ENCODE peak calls at places on chromosomes 11 and 22, in eight cellular contexts. B is HCT116, C is foreskin keratinocyte, D is suprapubic skin, Q is thyroid gland, Z is stomach, J is right lobe of liver, S is PC-3. U is an unnamed sample.

GRCh38 chr11:129283141-129283540 is 91.0 kb upstream of the ARHGAP32 start:
- DNase-seq in B (peak), C (peak), D (no peak), Q (no peak), Z (peak), J (no peak), S (peak), U (no peak)

GRCh38 chr11:46472662-46472994 is 81.1 kb upstream of the CHRM4 start:
- DNase-seq in B (peak), C (no peak), D (no peak), Q (no peak), Z (peak), J (no peak), S (peak), U (no peak)

GRCh38 chr11:57499413-57499982 is 16.0 kb downstream of the SLC43A1 start:
- DNase-seq in B (peak), C (peak), D (peak), Q (peak), Z (peak), J (peak), S (peak), U (peak)

GRCh38 chr11:70883973-70884688 is 368.2 kb downstream of the SHANK2 start:
- DNase-seq in B (no peak), C (no peak), D (no peak), Q (no peak), Z (no peak), J (no peak), S (no peak), U (no peak)

GRCh38 chr22:26214466-26214865 is 45.2 kb downstream of the SEZ6L start:
- DNase-seq in B (no peak), C (no peak), D (peak), Q (no peak), Z (no peak), J (no peak), S (no peak), U (no peak)

GRCh38 chr11:100009728-100010127 is 677.4 kb upstream of the ARHGAP42 start:
- DNase-seq in B (no peak), C (no peak), D (no peak), Q (no peak), Z (no peak), J (no peak), S (no peak), U (no peak)

GRCh38 chr11:115613986-115614625 is 109.9 kb upstream of the CADM1 start:
- DNase-seq in B (no peak), C (peak), D (no peak), Q (no peak), Z (no peak), J (no peak), S (peak), U (no peak)

GRCh38 chr22:31683181-31684105 is 21.4 kb upstream of the PISD start:
- DNase-seq in B (no peak), C (peak), D (no peak), Q (no peak), Z (no peak), J (no peak), S (no peak), U (no peak)

GRCh38 chr11:47863893-47864430 is 15.8 kb upstream of the NUP160 start:
- DNase-seq in B (no peak), C (no peak), D (no peak), Q (no peak), Z (no peak), J (no peak), S (no peak), U (no peak)

GRCh38 chr11:12842933-12843636 is 166.0 kb upstream of the RASSF10 start:
- DNase-seq in B (no peak), C (peak), D (no peak), Q (peak), Z (no peak), J (no peak), S (peak), U (no peak)

GRCh38 chr11:1508986-1509385 is 22.4 kb upstream of the MOB2 start:
- DNase-seq in B (no peak), C (no peak), D (no peak), Q (peak), Z (no peak), J (no peak), S (no peak), U (no peak)

GRCh38 chr11:59173080-59173963 is 1.4 kb downstream of the DTX4 start:
- DNase-seq in B (no peak), C (peak), D (peak), Q (peak), Z (peak), J (peak), S (no peak), U (no peak)

GRCh38 chr11:32148824-32149223 is 58.0 kb downstream of the RCN1 start:
- DNase-seq in B (no peak), C (no peak), D (no peak), Q (no peak), Z (no peak), J (no peak), S (no peak), U (no peak)

GRCh38 chr11:42709216-42709615 is 602.6 kb upstream of the API5 start:
- DNase-seq in B (no peak), C (no peak), D (no peak), Q (no peak), Z (no peak), J (no peak), S (no peak), U (no peak)

GRCh38 chr22:23380230-23380573 is 199.9 kb downstream of the IGLL1 start:
- DNase-seq in B (no peak), C (no peak), D (no peak), Q (peak), Z (peak), J (no peak), S (no peak), U (no peak)

DNA sequence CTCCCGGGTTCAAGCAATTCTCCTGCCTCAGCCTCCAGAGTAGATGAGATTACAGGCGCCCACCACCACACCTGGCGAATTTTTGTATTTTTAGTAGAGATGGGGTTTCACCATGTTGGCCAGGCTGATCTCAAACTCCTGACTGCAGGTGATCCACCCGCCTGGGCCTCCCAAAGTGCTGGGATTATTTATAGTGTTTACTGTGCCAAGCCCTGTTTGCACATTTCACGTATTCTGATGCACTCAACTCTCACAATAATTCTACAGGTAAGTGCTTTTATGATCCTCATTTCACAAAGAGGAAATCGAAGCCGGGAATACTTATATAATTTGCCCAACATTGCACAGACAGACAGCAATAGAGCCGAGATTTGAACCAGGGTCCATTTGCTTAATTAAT is 38.0 kb upstream of the DAGLA start:
- DNase-seq in B (no peak), C (no peak), D (no peak), Q (no peak), Z (no peak), J (no peak), S (no peak), U (no peak)
- H3K27ac ChIP-seq in B (no peak), C (no peak), D (no peak), Q (no peak), Z (no peak), J (no peak), S (peak), U (no peak)

GRCh38 chr22:36352775-36353507 is 34.8 kb downstream of the MYH9 start:
- DNase-seq in B (no peak), C (peak), D (no peak), Q (no peak), Z (peak), J (peak), S (no peak), U (peak)
- H3K27ac ChIP-seq in B (peak), C (no peak), D (peak), Q (peak), Z (peak), J (peak), S (peak), U (peak)

GRCh38 chr22:29840498-29840897 is 2.4 kb upstream of the ASCC2 start:
- DNase-seq in B (no peak), C (peak), D (no peak), Q (no peak), Z (no peak), J (no peak), S (no peak), U (no peak)

GRCh38 chr22:29842172-29842571 is 4.1 kb upstream of the ASCC2 start:
- DNase-seq in B (no peak), C (no peak), D (no peak), Q (no peak), Z (no peak), J (no peak), S (peak), U (no peak)

GRCh38 chr22:29833392-29833949 is 4.6 kb downstream of the ASCC2 start:
- DNase-seq in B (no peak), C (no peak), D (no peak), Q (no peak), Z (no peak), J (no peak), S (no peak), U (no peak)

GRCh38 chr22:29838599-29838956 is 504 bp upstream of the ASCC2 start:
- DNase-seq in B (no peak), C (no peak), D (no peak), Q (no peak), Z (no peak), J (no peak), S (no peak), U (no peak)

DNA sequence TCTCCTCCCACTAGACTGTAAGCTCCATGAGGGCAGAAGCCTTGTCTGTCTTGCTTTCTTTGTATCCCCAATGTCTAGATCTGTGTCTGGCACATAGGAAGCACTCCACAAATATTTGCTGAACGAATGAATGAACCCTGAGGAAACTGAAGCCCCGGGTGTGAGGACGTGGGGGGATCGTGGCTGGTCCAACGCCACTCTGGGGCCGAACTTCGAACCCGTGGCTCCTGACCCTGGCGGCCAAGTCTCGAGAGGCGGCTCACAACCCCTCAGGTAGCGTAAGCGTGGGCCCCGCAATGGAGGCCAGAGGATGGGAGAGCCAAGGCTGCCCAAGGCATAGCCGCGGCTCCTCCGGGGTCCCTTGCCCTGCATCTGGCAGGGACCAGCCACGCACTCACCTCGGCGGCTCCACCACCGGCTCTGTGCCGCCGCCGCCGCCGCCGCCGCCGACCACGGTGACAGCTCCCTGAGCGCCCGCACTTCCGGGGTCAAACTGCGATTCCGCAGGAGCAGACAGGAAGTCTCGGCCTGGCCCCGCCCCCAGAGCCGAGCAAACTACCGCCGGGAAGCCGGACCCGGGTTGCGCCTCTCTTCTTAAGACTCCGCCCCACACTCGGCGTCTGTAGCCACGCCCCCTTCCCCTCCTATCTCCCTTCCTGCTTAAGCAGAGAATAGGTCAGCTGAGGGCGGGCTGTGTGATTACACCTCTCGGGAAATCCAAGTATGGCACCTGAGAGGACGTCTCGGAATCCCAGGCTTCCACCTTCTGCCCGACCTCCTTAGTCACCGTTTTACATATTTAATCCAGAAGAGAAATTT is at the start of gene ASCC2:
- DNase-seq in B (peak), C (peak), D (peak), Q (peak), Z (peak), J (peak), S (peak), U (peak)
- H3K27ac ChIP-seq in B (peak), C (peak), D (peak), Q (peak), Z (peak), J (peak), S (peak), U (peak)

GRCh38 chr11:102163368-102163767 is 53.1 kb downstream of the YAP1 start:
- DNase-seq in B (no peak), C (no peak), D (no peak), Q (no peak), Z (no peak), J (no peak), S (no peak), U (no peak)
- H3K27ac ChIP-seq in B (no peak), C (no peak), D (no peak), Q (no peak), Z (no peak), J (no peak), S (no peak), U (peak)

GRCh38 chr22:17401728-17402127 is 32.5 kb downstream of the CECR2 start:
- DNase-seq in B (no peak), C (no peak), D (no peak), Q (no peak), Z (no peak), J (no peak), S (no peak), U (no peak)
- H3K27ac ChIP-seq in B (no peak), C (no peak), D (no peak), Q (no peak), Z (no peak), J (no peak), S (no peak), U (no peak)

GRCh38 chr11:122100222-122101080 is 15.6 kb downstream of the BLID start:
- DNase-seq in B (no peak), C (peak), D (peak), Q (peak), Z (no peak), J (no peak), S (no peak), U (peak)
- H3K27ac ChIP-seq in B (peak), C (peak), D (peak), Q (peak), Z (peak), J (no peak), S (peak), U (peak)

GRCh38 chr11:75163917-75164316 is 13.0 kb downstream of the SLCO2B1 start:
- DNase-seq in B (no peak), C (no peak), D (no peak), Q (no peak), Z (no peak), J (no peak), S (no peak), U (no peak)

GRCh38 chr11:75162954-75163353 is 12.0 kb downstream of the SLCO2B1 start:
- DNase-seq in B (no peak), C (no peak), D (no peak), Q (no peak), Z (no peak), J (peak), S (no peak), U (no peak)

GRCh38 chr11:75165721-75166120 is 14.8 kb downstream of the SLCO2B1 start:
- DNase-seq in B (no peak), C (no peak), D (no peak), Q (no peak), Z (no peak), J (no peak), S (no peak), U (no peak)

GRCh38 chr11:75166791-75167190 is 15.9 kb downstream of the SLCO2B1 start:
- DNase-seq in B (no peak), C (no peak), D (no peak), Q (no peak), Z (no peak), J (no peak), S (no peak), U (no peak)

GRCh38 chr11:75164318-75164827 is 13.5 kb downstream of the SLCO2B1 start:
- DNase-seq in B (no peak), C (no peak), D (no peak), Q (no peak), Z (no peak), J (peak), S (no peak), U (no peak)
- H3K27ac ChIP-seq in B (no peak), C (no peak), D (no peak), Q (no peak), Z (no peak), J (peak), S (no peak), U (no peak)

DNA sequence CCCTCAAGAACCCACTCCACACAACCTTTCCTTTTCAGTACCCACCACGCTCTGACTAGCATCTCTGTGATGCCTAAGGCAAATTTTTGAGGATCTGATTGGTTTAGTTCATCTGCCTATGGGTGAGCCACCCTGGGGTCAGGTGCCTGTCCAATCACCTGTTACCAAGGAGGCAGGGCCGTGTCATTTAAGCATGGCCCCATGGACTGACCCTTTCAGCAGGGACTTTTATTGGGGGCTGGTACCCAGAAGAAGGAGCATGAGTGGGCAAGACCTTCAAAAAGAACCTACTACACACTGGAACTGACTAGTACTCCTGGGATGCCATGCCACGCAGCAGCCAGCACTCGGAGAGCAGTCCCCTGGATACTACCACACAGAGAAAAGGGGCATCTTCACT is 28.4 kb downstream of the C11orf91 start:
- DNase-seq in B (no peak), C (no peak), D (no peak), Q (no peak), Z (no peak), J (no peak), S (no peak), U (no peak)
- H3K27ac ChIP-seq in B (no peak), C (no peak), D (no peak), Q (no peak), Z (no peak), J (no peak), S (no peak), U (no peak)

GRCh38 chr22:45671783-45672563 is at the start of gene ATXN10:
- DNase-seq in B (no peak), C (peak), D (no peak), Q (peak), Z (peak), J (peak), S (peak), U (no peak)

GRCh38 chr22:45673482-45674175 is 2.0 kb downstream of the ATXN10 start:
- DNase-seq in B (no peak), C (no peak), D (no peak), Q (no peak), Z (no peak), J (no peak), S (no peak), U (no peak)

GRCh38 chr22:45672564-45673481 is 1.2 kb downstream of the ATXN10 start:
- DNase-seq in B (no peak), C (no peak), D (no peak), Q (peak), Z (no peak), J (no peak), S (no peak), U (no peak)

GRCh38 chr22:45667486-45667885 is 4.1 kb upstream of the ATXN10 start:
- DNase-seq in B (no peak), C (no peak), D (no peak), Q (no peak), Z (no peak), J (no peak), S (no peak), U (no peak)

GRCh38 chr22:45671051-45671782 is 417 bp upstream of the ATXN10 start:
- DNase-seq in B (no peak), C (no peak), D (no peak), Q (peak), Z (no peak), J (no peak), S (no peak), U (no peak)
- H3K27ac ChIP-seq in B (peak), C (peak), D (peak), Q (peak), Z (peak), J (peak), S (peak), U (peak)

GRCh38 chr11:36108812-36109498 is 165.1 kb downstream of the LDLRAD3 start:
- DNase-seq in B (no peak), C (no peak), D (no peak), Q (no peak), Z (no peak), J (no peak), S (no peak), U (no peak)
- H3K27ac ChIP-seq in B (no peak), C (no peak), D (no peak), Q (no peak), Z (no peak), J (no peak), S (no peak), U (no peak)

U was measured in ascending aorta.